ENCODE peak calls at places on chromosomes 2 and 18, in six cellular contexts. One of them, this sample, is unnamed.

GRCh38 chr18:11176416-11176815 is 27.0 kb upstream of the PIEZO2 start:
- DNase-seq in foreskin keratinocyte: no peak
- DNase-seq in SK-N-SH: no peak
- DNase-seq in endodermal cell: no peak
- DNase-seq in tibial nerve: no peak
- DNase-seq in NT2/D1: no peak
- DNase-seq in this sample: no peak

GRCh38 chr2:98907966-98908905 is 27.8 kb downstream of the CRACDL start:
- DNase-seq in foreskin keratinocyte: no peak
- DNase-seq in SK-N-SH: peak; percentile 39
- DNase-seq in endodermal cell: peak; percentile 42
- DNase-seq in tibial nerve: no peak
- DNase-seq in NT2/D1: no peak
- DNase-seq in this sample: no peak

GRCh38 chr2:205700331-205701132 is 18.2 kb downstream of the NRP2 start:
- DNase-seq in foreskin keratinocyte: peak; percentile 59
- DNase-seq in SK-N-SH: no peak
- DNase-seq in endodermal cell: peak; percentile 88
- DNase-seq in tibial nerve: no peak
- DNase-seq in NT2/D1: no peak
- DNase-seq in this sample: peak; percentile 55

GRCh38 chr2:242063364-242064249 is 194.1 kb downstream of the RTP5 start:
- DNase-seq in foreskin keratinocyte: no peak
- DNase-seq in SK-N-SH: no peak
- DNase-seq in endodermal cell: peak; percentile 47
- DNase-seq in tibial nerve: no peak
- DNase-seq in NT2/D1: peak; percentile 91
- DNase-seq in this sample: no peak

GRCh38 chr2:15359716-15360531 is 201.2 kb downstream of the NBAS start:
- DNase-seq in foreskin keratinocyte: peak; percentile 70
- DNase-seq in SK-N-SH: no peak
- DNase-seq in endodermal cell: no peak
- DNase-seq in tibial nerve: no peak
- DNase-seq in NT2/D1: no peak
- DNase-seq in this sample: no peak

GRCh38 chr2:174568425-174568824 is 29.2 kb downstream of the WIPF1 start:
- DNase-seq in foreskin keratinocyte: no peak
- DNase-seq in SK-N-SH: no peak
- DNase-seq in endodermal cell: no peak
- DNase-seq in tibial nerve: no peak
- DNase-seq in NT2/D1: no peak
- DNase-seq in this sample: no peak

GRCh38 chr2:221343524-221343923 is 228.6 kb downstream of the EPHA4 start:
- DNase-seq in foreskin keratinocyte: no peak
- DNase-seq in SK-N-SH: no peak
- DNase-seq in endodermal cell: no peak
- DNase-seq in tibial nerve: no peak
- DNase-seq in NT2/D1: no peak
- DNase-seq in this sample: no peak

GRCh38 chr2:213265679-213266078 is 18.6 kb upstream of the SPAG16 start:
- DNase-seq in foreskin keratinocyte: no peak
- DNase-seq in SK-N-SH: no peak
- DNase-seq in endodermal cell: no peak
- DNase-seq in tibial nerve: no peak
- DNase-seq in NT2/D1: no peak
- DNase-seq in this sample: no peak

GRCh38 chr18:40864846-40865245 is 1090.2 kb upstream of the PIK3C3 start:
- DNase-seq in foreskin keratinocyte: no peak
- DNase-seq in SK-N-SH: no peak
- DNase-seq in endodermal cell: no peak
- DNase-seq in tibial nerve: no peak
- DNase-seq in NT2/D1: no peak
- DNase-seq in this sample: no peak

GRCh38 chr18:53911200-53911599 is 313.3 kb downstream of the MBD2 start:
- DNase-seq in foreskin keratinocyte: no peak
- DNase-seq in SK-N-SH: no peak
- DNase-seq in endodermal cell: no peak
- DNase-seq in tibial nerve: no peak
- DNase-seq in NT2/D1: no peak
- DNase-seq in this sample: no peak

GRCh38 chr2:68487773-68488355 is 20.5 kb downstream of the APLF start:
- DNase-seq in foreskin keratinocyte: no peak
- DNase-seq in SK-N-SH: peak; percentile 36
- DNase-seq in endodermal cell: no peak
- DNase-seq in tibial nerve: no peak
- DNase-seq in NT2/D1: no peak
- DNase-seq in this sample: no peak

GRCh38 chr18:9535430-9535972 is 60.2 kb downstream of the RALBP1 start:
- DNase-seq in foreskin keratinocyte: no peak
- DNase-seq in SK-N-SH: peak; percentile 55
- DNase-seq in endodermal cell: no peak
- DNase-seq in tibial nerve: peak; percentile 20
- DNase-seq in NT2/D1: no peak
- DNase-seq in this sample: peak; percentile 68

GRCh38 chr2:63054812-63055509 is 4.3 kb downstream of the OTX1 start:
- DNase-seq in foreskin keratinocyte: no peak
- DNase-seq in SK-N-SH: peak; percentile 57
- DNase-seq in endodermal cell: peak; percentile 72
- DNase-seq in tibial nerve: no peak
- DNase-seq in NT2/D1: no peak
- DNase-seq in this sample: no peak

GRCh38 chr2:53960476-53960875 is 10.3 kb downstream of the PSME4 start:
- DNase-seq in foreskin keratinocyte: no peak
- DNase-seq in SK-N-SH: no peak
- DNase-seq in endodermal cell: no peak
- DNase-seq in tibial nerve: no peak
- DNase-seq in NT2/D1: no peak
- DNase-seq in this sample: no peak

GRCh38 chr2:53969285-53970094 is 1.3 kb downstream of the PSME4 start:
- DNase-seq in foreskin keratinocyte: peak; percentile 71
- DNase-seq in SK-N-SH: peak; percentile 16
- DNase-seq in endodermal cell: no peak
- DNase-seq in tibial nerve: peak; percentile 13
- DNase-seq in NT2/D1: no peak
- DNase-seq in this sample: no peak

GRCh38 chr2:53964987-53965687 is 5.7 kb downstream of the PSME4 start:
- DNase-seq in foreskin keratinocyte: no peak
- DNase-seq in SK-N-SH: no peak
- DNase-seq in endodermal cell: no peak
- DNase-seq in tibial nerve: no peak
- DNase-seq in NT2/D1: no peak
- DNase-seq in this sample: no peak

GRCh38 chr2:53970095-53970897 is 497 bp downstream of the PSME4 start:
- DNase-seq in foreskin keratinocyte: no peak
- DNase-seq in SK-N-SH: peak; percentile 61
- DNase-seq in endodermal cell: peak; percentile 78
- DNase-seq in tibial nerve: peak; percentile 32
- DNase-seq in NT2/D1: peak; percentile 11
- DNase-seq in this sample: no peak

DNA sequence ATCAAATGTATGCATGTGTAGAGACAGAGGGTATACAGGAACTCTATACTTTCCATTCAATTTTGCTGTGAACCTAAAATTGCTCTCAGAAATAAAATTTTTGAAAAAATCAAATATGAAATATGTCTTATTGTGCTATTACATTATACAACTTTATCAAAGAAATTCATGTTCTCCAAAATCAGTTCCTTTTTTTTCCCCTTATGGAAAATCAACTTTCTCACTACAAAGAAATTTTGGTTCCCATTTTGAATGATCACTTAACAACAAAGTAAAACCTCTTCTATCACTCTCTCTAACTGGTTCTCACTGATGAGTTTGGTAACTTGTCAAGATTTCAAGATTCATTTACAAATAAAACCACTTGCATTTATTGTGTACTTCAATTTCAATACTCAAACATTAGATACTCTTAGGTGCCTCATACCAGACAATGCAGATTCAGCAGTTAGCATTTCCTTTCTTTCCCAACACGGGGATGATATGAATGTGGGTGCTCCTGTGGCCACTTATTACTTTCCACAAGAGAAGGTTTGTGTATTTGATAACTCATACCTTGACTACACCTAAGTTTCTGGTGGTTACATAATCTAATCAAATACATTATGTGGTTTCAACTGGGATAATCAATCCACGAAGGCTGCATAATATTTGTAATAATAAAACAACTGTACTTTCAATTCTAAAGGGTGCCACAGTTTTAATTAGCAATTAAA is 6.4 kb downstream of the PSME4 start:
- DNase-seq in foreskin keratinocyte: no peak
- DNase-seq in SK-N-SH: no peak
- DNase-seq in endodermal cell: no peak
- DNase-seq in tibial nerve: no peak
- DNase-seq in NT2/D1: no peak
- DNase-seq in this sample: no peak
- H3K4me1 ChIP-seq in foreskin keratinocyte: peaks cover 33% of the 10 kb centered on the region
- H3K4me1 ChIP-seq in SK-N-SH: no peaks in the 10 kb centered on the region
- H3K4me1 ChIP-seq in endodermal cell: peaks cover 5% of the 10 kb centered on the region
- H3K4me1 ChIP-seq in tibial nerve: peaks cover 28% of the 10 kb centered on the region
- H3K4me1 ChIP-seq in NT2/D1: no peaks in the 10 kb centered on the region
- H3K4me1 ChIP-seq in this sample: peaks cover 10% of the 10 kb centered on the region

DNA sequence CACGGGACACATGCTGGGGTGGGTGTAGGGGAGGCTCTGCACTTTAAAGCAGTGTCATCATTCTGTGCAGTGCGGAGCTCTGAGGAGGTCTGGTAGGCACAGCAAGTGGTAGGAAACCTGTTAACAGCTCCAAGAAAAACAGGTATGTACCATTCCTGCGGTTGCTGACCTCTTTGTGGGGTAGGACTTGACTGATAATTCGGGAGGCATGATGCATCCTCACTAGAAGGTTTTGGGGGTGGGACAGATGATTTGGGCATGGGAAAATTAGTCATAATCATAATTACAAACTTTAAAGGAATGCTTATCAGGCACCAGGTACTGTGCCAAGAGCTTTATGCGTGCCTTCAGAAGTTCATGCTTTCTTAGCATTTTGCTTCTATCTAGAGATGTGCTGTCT is 9.7 kb downstream of the DOK1 start:
- DNase-seq in foreskin keratinocyte: no peak
- DNase-seq in SK-N-SH: no peak
- DNase-seq in endodermal cell: peak; percentile 32
- DNase-seq in tibial nerve: no peak
- DNase-seq in NT2/D1: no peak
- DNase-seq in this sample: no peak
- H3K4me1 ChIP-seq in foreskin keratinocyte: peaks cover 34% of the 10 kb centered on the region
- H3K4me1 ChIP-seq in SK-N-SH: peaks cover 7% of the 10 kb centered on the region
- H3K4me1 ChIP-seq in endodermal cell: no peaks in the 10 kb centered on the region
- H3K4me1 ChIP-seq in tibial nerve: no peaks in the 10 kb centered on the region
- H3K4me1 ChIP-seq in NT2/D1: peaks cover 6% of the 10 kb centered on the region
- H3K4me1 ChIP-seq in this sample: no peaks in the 10 kb centered on the region

GRCh38 chr2:161165266-161165665 is 5.0 kb downstream of the TANK start:
- DNase-seq in foreskin keratinocyte: no peak
- DNase-seq in SK-N-SH: no peak
- DNase-seq in endodermal cell: no peak
- DNase-seq in tibial nerve: no peak
- DNase-seq in NT2/D1: no peak
- DNase-seq in this sample: no peak
- H3K4me1 ChIP-seq in foreskin keratinocyte: peaks cover 17% of the 10 kb centered on the region
- H3K4me1 ChIP-seq in SK-N-SH: peaks cover 6% of the 10 kb centered on the region
- H3K4me1 ChIP-seq in endodermal cell: peaks cover 8% of the 10 kb centered on the region
- H3K4me1 ChIP-seq in tibial nerve: peaks cover 38% of the 10 kb centered on the region
- H3K4me1 ChIP-seq in NT2/D1: no peaks in the 10 kb centered on the region
- H3K4me1 ChIP-seq in this sample: no peaks in the 10 kb centered on the region

GRCh38 chr2:24411488-24412146 is 51.3 kb upstream of the ITSN2 start:
- DNase-seq in foreskin keratinocyte: no peak
- DNase-seq in SK-N-SH: no peak
- DNase-seq in endodermal cell: peak; percentile 86
- DNase-seq in tibial nerve: no peak
- DNase-seq in NT2/D1: no peak
- DNase-seq in this sample: no peak
- H3K4me1 ChIP-seq in foreskin keratinocyte: no peaks in the 10 kb centered on the region
- H3K4me1 ChIP-seq in SK-N-SH: no peaks in the 10 kb centered on the region
- H3K4me1 ChIP-seq in endodermal cell: peaks cover 8% of the 10 kb centered on the region
- H3K4me1 ChIP-seq in tibial nerve: no peaks in the 10 kb centered on the region
- H3K4me1 ChIP-seq in NT2/D1: no peaks in the 10 kb centered on the region
- H3K4me1 ChIP-seq in this sample: no peaks in the 10 kb centered on the region

DNA sequence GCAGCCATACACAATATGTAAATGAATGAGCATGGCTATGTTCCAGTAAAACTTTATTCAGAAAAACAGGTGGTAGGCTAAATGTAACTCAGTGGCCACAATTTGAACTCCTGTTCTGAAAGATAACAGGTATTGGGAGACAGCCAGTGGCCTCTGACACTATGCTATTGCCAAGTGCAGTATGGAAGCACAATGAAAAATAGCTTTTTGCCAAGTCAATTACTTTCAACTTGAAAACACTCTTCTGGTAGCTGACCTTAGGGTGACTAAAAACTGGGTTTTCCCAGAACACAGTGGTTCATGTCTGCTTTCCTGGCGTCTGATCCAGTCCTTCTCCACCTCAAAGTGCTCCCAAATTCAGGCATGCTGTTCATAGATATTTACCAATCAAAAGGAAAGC is 304.8 kb upstream of the SYT4 start:
- DNase-seq in foreskin keratinocyte: no peak
- DNase-seq in SK-N-SH: no peak
- DNase-seq in endodermal cell: no peak
- DNase-seq in tibial nerve: no peak
- DNase-seq in NT2/D1: no peak
- DNase-seq in this sample: no peak
- H3K4me1 ChIP-seq in foreskin keratinocyte: no peaks in the 10 kb centered on the region
- H3K4me1 ChIP-seq in SK-N-SH: no peaks in the 10 kb centered on the region
- H3K4me1 ChIP-seq in endodermal cell: no peaks in the 10 kb centered on the region
- H3K4me1 ChIP-seq in tibial nerve: no peaks in the 10 kb centered on the region
- H3K4me1 ChIP-seq in NT2/D1: no peaks in the 10 kb centered on the region
- H3K4me1 ChIP-seq in this sample: no peaks in the 10 kb centered on the region

DNA sequence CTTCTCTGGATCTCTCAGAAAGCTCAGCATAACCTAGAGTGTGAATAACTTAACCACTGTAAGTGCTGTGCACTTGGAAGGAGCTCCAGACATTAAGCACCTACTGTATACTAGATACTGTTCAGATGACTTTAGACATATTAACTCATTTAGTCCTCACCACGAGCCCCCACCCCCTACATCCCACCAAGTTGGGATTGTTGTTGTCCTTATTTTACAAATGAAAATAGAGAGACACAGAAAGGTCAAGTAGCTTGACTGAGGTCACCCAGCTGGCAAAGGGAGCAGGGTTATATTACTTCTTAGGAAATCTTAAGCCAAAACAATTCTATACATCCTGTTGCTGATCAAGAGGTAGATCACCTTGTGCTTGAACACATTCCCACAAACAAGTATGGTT is 234.2 kb upstream of the SMAD2 start:
- DNase-seq in foreskin keratinocyte: no peak
- DNase-seq in SK-N-SH: no peak
- DNase-seq in endodermal cell: no peak
- DNase-seq in tibial nerve: no peak
- DNase-seq in NT2/D1: no peak
- DNase-seq in this sample: no peak
- H3K4me1 ChIP-seq in foreskin keratinocyte: no peaks in the 10 kb centered on the region
- H3K4me1 ChIP-seq in SK-N-SH: peaks cover 71% of the 10 kb centered on the region
- H3K4me1 ChIP-seq in endodermal cell: peaks cover 12% of the 10 kb centered on the region
- H3K4me1 ChIP-seq in tibial nerve: peaks cover 28% of the 10 kb centered on the region
- H3K4me1 ChIP-seq in NT2/D1: peaks cover 14% of the 10 kb centered on the region
- H3K4me1 ChIP-seq in this sample: peaks cover 46% of the 10 kb centered on the region

GRCh38 chr2:36568533-36569246 is 29.3 kb downstream of the FEZ2 start:
- DNase-seq in foreskin keratinocyte: peak; percentile 37
- DNase-seq in SK-N-SH: no peak
- DNase-seq in endodermal cell: no peak
- DNase-seq in tibial nerve: no peak
- DNase-seq in NT2/D1: no peak
- DNase-seq in this sample: no peak
- H3K4me1 ChIP-seq in foreskin keratinocyte: peaks cover 30% of the 10 kb centered on the region
- H3K4me1 ChIP-seq in SK-N-SH: no peaks in the 10 kb centered on the region
- H3K4me1 ChIP-seq in endodermal cell: peaks cover 3% of the 10 kb centered on the region
- H3K4me1 ChIP-seq in tibial nerve: no peaks in the 10 kb centered on the region
- H3K4me1 ChIP-seq in NT2/D1: no peaks in the 10 kb centered on the region
- H3K4me1 ChIP-seq in this sample: peaks cover 6% of the 10 kb centered on the region

GRCh38 chr2:191320881-191321280 is 75.7 kb downstream of the MYO1B start:
- DNase-seq in foreskin keratinocyte: no peak
- DNase-seq in SK-N-SH: no peak
- DNase-seq in endodermal cell: no peak
- DNase-seq in tibial nerve: no peak
- DNase-seq in NT2/D1: no peak
- DNase-seq in this sample: no peak
- H3K4me1 ChIP-seq in foreskin keratinocyte: peaks cover 36% of the 10 kb centered on the region
- H3K4me1 ChIP-seq in SK-N-SH: peaks cover 43% of the 10 kb centered on the region
- H3K4me1 ChIP-seq in endodermal cell: peaks cover 29% of the 10 kb centered on the region
- H3K4me1 ChIP-seq in tibial nerve: peaks cover 10% of the 10 kb centered on the region
- H3K4me1 ChIP-seq in NT2/D1: no peaks in the 10 kb centered on the region
- H3K4me1 ChIP-seq in this sample: peaks cover 2% of the 10 kb centered on the region

This sample was measured in ovary.